ENCODE peak calls at places on chromosomes 4 and X, in four cellular contexts. H is gastrocnemius medialis, O is neural progenitor cell, D is fibroblast of lung. B is an unnamed sample. For H3K36me3, the result is how much of the 10 kb centered on the place peaks cover.

GRCh38 chrX:40736170-40736505 is 796 bp upstream of the MED14 start:
- DNase-seq in O (peak), D (no peak), H (no peak), B (no peak)

GRCh38 chrX:140762061-140762460 is 52.5 kb downstream of the LINC00632 start:
- DNase-seq in O (peak), D (peak), H (peak), B (peak)

GRCh38 chrX:49073641-49074575 is at the start of gene PRAF2:
- DNase-seq in O (peak), D (peak), H (peak), B (peak)

GRCh38 chr4:19309365-19309764 is 942.3 kb upstream of the SLIT2 start:
- DNase-seq in H (no peak), O (peak), D (peak), B (no peak)

GRCh38 chrX:318068-318738 is 393 bp downstream of the GTPBP6 start:
- DNase-seq in O (peak), D (peak), H (peak), B (peak)

GRCh38 chrX:22095306-22095705 is 63.2 kb downstream of the PHEX start:
- DNase-seq in O (peak), D (peak), H (peak), B (peak)

GRCh38 chr4:2064276-2064991 is 5.3 kb downstream of the NAT8L start:
- DNase-seq in D (no peak), H (no peak), O (no peak), B (no peak)

GRCh38 chr4:30718889-30719252 is 1.3 kb upstream of the PCDH7 start:
- DNase-seq in H (no peak), D (peak), O (peak), B (peak)

GRCh38 chr4:184514121-184514988 is 40.0 kb upstream of the IRF2 start:
- DNase-seq in H (peak), D (peak), O (peak), B (no peak)

GRCh38 chr4:158519226-158519625 is 2.5 kb upstream of the RXFP1 start:
- DNase-seq in D (no peak), O (no peak), H (no peak), B (no peak)

GRCh38 chr4:18684932-18685331 is 663.4 kb upstream of the LCORL start:
- DNase-seq in H (no peak), D (peak), O (no peak), B (no peak)

GRCh38 chr4:103099691-103100392 is at the start of gene BDH2:
- DNase-seq in O (peak), H (peak), D (peak), B (peak)

GRCh38 chr4:43458293-43458692 is 565.8 kb downstream of the GRXCR1 start:
- DNase-seq in H (no peak), O (no peak), D (no peak), B (no peak)

GRCh38 chrX:42809569-42809968 is 31.6 kb upstream of the PPP1R2C start:
- DNase-seq in D (no peak), O (peak), H (no peak), B (no peak)

GRCh38 chr4:147370881-147371280 is 110.0 kb upstream of the EDNRA start:
- DNase-seq in O (no peak), D (no peak), H (no peak), B (no peak)

GRCh38 chr4:58166496-58166895 is 1056.3 kb upstream of the IGFBP7 start:
- DNase-seq in D (no peak), O (no peak), H (no peak), B (no peak)

GRCh38 chr4:80074651-80075050 is 1.6 kb upstream of the ANTXR2 start:
- DNase-seq in O (no peak), D (no peak), H (no peak), B (no peak)

GRCh38 chrX:69158166-69159040 is 6.8 kb downstream of the PJA1 start:
- DNase-seq in H (peak), D (peak), O (peak), B (no peak)

GRCh38 chr4:151175754-151176153 is 76.3 kb downstream of the RPS3A start:
- DNase-seq in H (no peak), O (no peak), D (no peak), B (no peak)

GRCh38 chr4:41369680-41370079 is 113.0 kb downstream of the UCHL1 start:
- DNase-seq in H (peak), O (no peak), D (peak), B (no peak)

GRCh38 chrX:54891573-54891972 is 29.1 kb upstream of the TRO start:
- DNase-seq in O (peak), H (peak), D (peak), B (peak)

GRCh38 chrX:74421181-74422028 is at the start of gene SLC16A2:
- DNase-seq in D (peak), O (peak), H (peak), B (peak)

GRCh38 chr4:169133932-169134331 is 123.9 kb upstream of the CBR4 start:
- DNase-seq in H (no peak), D (no peak), O (no peak), B (no peak)

GRCh38 chrX:17082831-17083230 is 136.4 kb downstream of the REPS2 start:
- DNase-seq in D (peak), O (peak), H (no peak), B (no peak)

GRCh38 chrX:107629533-107629909 is 1.2 kb downstream of the PRPS1 start:
- DNase-seq in H (no peak), O (peak), D (peak), B (no peak)

GRCh38 chrX:47200385-47201150 is 6.9 kb downstream of the UBA1 start:
- DNase-seq in H (peak), O (no peak), D (peak), B (no peak)

GRCh38 chr4:26945794-26946193 is 85.2 kb downstream of the STIM2 start:
- DNase-seq in O (no peak), D (no peak), H (no peak), B (no peak)

GRCh38 chrX:18984381-18985185 is 669 bp upstream of the PHKA2 start:
- DNase-seq in H (peak), O (peak), D (peak), B (peak)

GRCh38 chr4:168630445-168631187 is 133.8 kb downstream of the PALLD start:
- DNase-seq in D (peak), H (no peak), O (no peak), B (no peak)

GRCh38 chrX:1601051-1601767 is 9.8 kb downstream of the AKAP17A start:
- DNase-seq in O (no peak), D (no peak), H (no peak), B (no peak)
- H3K36me3 ChIP-seq in O (under half), D (under half), H (half or more), B (half or more)

GRCh38 chrX:154359362-154360154 is 14.9 kb downstream of the FLNA start:
- DNase-seq in D (no peak), H (no peak), O (no peak), B (no peak)
- H3K36me3 ChIP-seq in D (half or more), H (under half), O (under half), B (half or more)

GRCh38 chr4:86603486-86603885 is 9.4 kb downstream of the PTPN13 start:
- DNase-seq in O (no peak), D (no peak), H (no peak), B (no peak)

GRCh38 chr4:86594559-86595425 is 677 bp downstream of the PTPN13 start:
- DNase-seq in H (no peak), O (peak), D (peak), B (peak)

GRCh38 chr4:86595426-86595805 is 1.3 kb downstream of the PTPN13 start:
- DNase-seq in H (no peak), O (peak), D (peak), B (no peak)

GRCh38 chr4:86596802-86597201 is 2.7 kb downstream of the PTPN13 start:
- DNase-seq in H (no peak), O (no peak), D (peak), B (no peak)

GRCh38 chr4:86600007-86600653 is 6.0 kb downstream of the PTPN13 start:
- DNase-seq in H (no peak), D (no peak), O (no peak), B (no peak)
- H3K36me3 ChIP-seq in H (under half), D (under half), O (under half), B (under half)

GRCh38 chrX:153482376-153483015 is 12.1 kb upstream of the HAUS7 start:
- DNase-seq in D (no peak), H (no peak), O (no peak), B (no peak)
- H3K36me3 ChIP-seq in D (under half), H (under half), O (under half), B (under half)

GRCh38 chr4:87532109-87532508 is 2.9 kb upstream of the SPARCL1 start:
- DNase-seq in H (no peak), O (no peak), D (no peak), B (no peak)
- H3K36me3 ChIP-seq in H (under half), O (under half), D (under half), B (under half)

DNA sequence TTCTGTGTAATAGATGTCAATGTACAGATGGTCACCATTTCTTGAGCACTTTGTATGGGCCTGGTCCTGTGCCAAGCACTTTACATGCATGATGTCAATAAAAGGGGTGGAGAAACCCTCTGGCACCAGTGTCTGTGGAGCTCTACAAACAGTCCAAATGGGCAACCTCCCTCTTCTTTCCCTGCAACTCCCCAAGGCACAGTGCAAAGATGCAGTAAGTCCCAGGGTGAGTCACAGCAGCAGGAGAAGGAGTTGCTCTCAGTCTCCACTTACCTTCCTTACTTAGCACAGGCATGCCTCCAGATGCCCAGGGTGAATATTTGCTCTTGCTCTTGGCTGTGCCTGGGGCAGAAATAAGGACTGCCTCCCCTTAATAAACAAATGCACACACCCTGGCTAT is 4.3 kb downstream of the OCIAD2 start:
- DNase-seq in D (peak), O (no peak), H (no peak), B (no peak)
- H3K36me3 ChIP-seq in D (under half), O (under half), H (under half), B (under half)

DNA sequence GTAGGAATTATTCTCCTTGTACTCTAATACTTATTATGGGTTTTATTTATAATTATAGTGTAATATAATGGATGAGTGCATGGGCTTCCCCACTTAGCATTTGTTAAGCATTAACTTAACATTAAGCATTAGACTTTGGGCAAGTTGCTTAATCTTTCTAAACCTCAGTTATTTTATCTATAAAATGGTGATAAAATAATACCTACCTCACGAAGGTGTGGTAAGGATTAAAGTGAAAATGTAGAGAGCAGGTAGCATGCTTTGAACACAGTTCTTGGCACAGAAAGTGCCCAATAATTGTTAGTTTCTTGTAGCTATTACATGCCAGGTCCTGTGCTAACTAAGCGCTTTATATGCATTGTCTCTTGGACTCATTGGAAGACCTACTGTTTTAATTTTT is 2.6 kb downstream of the MSMO1 start:
- DNase-seq in H (no peak), O (no peak), D (no peak), B (no peak)
- H3K36me3 ChIP-seq in H (under half), O (under half), D (under half), B (half or more)

GRCh38 chr4:99876946-99877345 is 17.3 kb downstream of the LAMTOR3 start:
- DNase-seq in O (no peak), D (peak), H (no peak), B (no peak)
- H3K36me3 ChIP-seq in O (under half), D (under half), H (under half), B (under half)

B was measured in neuronal stem cell.